ENCODE peak calls at places on chromosome 10, in ten cellular contexts. One of them, this sample, is unnamed.

GRCh38 chr10:49474901-49475300 is 64.0 kb downstream of the ERCC6 start:
- DNase-seq in ureter: no peak
- DNase-seq in amygdala: no peak
- DNase-seq in AG08396: no peak
- DNase-seq in heart left ventricle: no peak
- DNase-seq in COR-L47: no peak
- DNase-seq in ACHN: no peak
- DNase-seq in Calu3: no peak
- DNase-seq in NCI-H2171 treated with DMSO at 0.1 percent for 48 hours: no peak
- DNase-seq in AG10803: no peak
- DNase-seq in this sample: no peak

GRCh38 chr10:119726291-119727261 is 726 bp downstream of the INPP5F start:
- DNase-seq in ACHN: peak; percentile 13
- DNase-seq in COR-L47: peak; percentile 57
- DNase-seq in AG10803: no peak
- DNase-seq in NCI-H2171 treated with DMSO at 0.1 percent for 48 hours: peak; percentile 22
- DNase-seq in ureter: no peak
- DNase-seq in AG08396: no peak
- DNase-seq in amygdala: peak; percentile 65
- DNase-seq in Calu3: peak; percentile 17
- DNase-seq in heart left ventricle: no peak
- DNase-seq in this sample: no peak

GRCh38 chr10:102426803-102427287 is 5.5 kb downstream of the CUEDC2 start:
- DNase-seq in COR-L47: no peak
- DNase-seq in AG10803: peak; percentile 21
- DNase-seq in AG08396: no peak
- DNase-seq in NCI-H2171 treated with DMSO at 0.1 percent for 48 hours: no peak
- DNase-seq in heart left ventricle: no peak
- DNase-seq in ureter: no peak
- DNase-seq in ACHN: no peak
- DNase-seq in Calu3: no peak
- DNase-seq in amygdala: no peak
- DNase-seq in this sample: no peak

GRCh38 chr10:34176351-34176750 is 638.7 kb downstream of the PARD3 start:
- DNase-seq in heart left ventricle: no peak
- DNase-seq in NCI-H2171 treated with DMSO at 0.1 percent for 48 hours: no peak
- DNase-seq in COR-L47: peak; percentile 5
- DNase-seq in AG08396: no peak
- DNase-seq in ACHN: no peak
- DNase-seq in Calu3: no peak
- DNase-seq in amygdala: no peak
- DNase-seq in ureter: no peak
- DNase-seq in AG10803: no peak
- DNase-seq in this sample: no peak

GRCh38 chr10:71766717-71767419 is 6.5 kb downstream of the VSIR start:
- DNase-seq in ACHN: peak; percentile 99
- DNase-seq in NCI-H2171 treated with DMSO at 0.1 percent for 48 hours: no peak
- DNase-seq in AG10803: peak; percentile 99
- DNase-seq in heart left ventricle: peak; percentile 86
- DNase-seq in ureter: peak; percentile 81
- DNase-seq in Calu3: peak; percentile 90
- DNase-seq in amygdala: no peak
- DNase-seq in AG08396: peak; percentile 90
- DNase-seq in COR-L47: no peak
- DNase-seq in this sample: no peak

GRCh38 chr10:112389147-112389822 is 15.4 kb downstream of the ACSL5 start:
- DNase-seq in ureter: peak; percentile 54
- DNase-seq in AG10803: peak; percentile 36
- DNase-seq in amygdala: no peak
- DNase-seq in COR-L47: no peak
- DNase-seq in NCI-H2171 treated with DMSO at 0.1 percent for 48 hours: no peak
- DNase-seq in AG08396: no peak
- DNase-seq in heart left ventricle: no peak
- DNase-seq in Calu3: peak; percentile 62
- DNase-seq in ACHN: peak; percentile 42
- DNase-seq in this sample: no peak

GRCh38 chr10:86970152-86970886 is 2.0 kb downstream of the ADIRF start:
- DNase-seq in heart left ventricle: peak; percentile 89
- DNase-seq in ureter: peak; percentile 90
- DNase-seq in COR-L47: no peak
- DNase-seq in NCI-H2171 treated with DMSO at 0.1 percent for 48 hours: no peak
- DNase-seq in AG08396: peak; percentile 89
- DNase-seq in ACHN: peak; percentile 54
- DNase-seq in Calu3: no peak
- DNase-seq in AG10803: peak; percentile 75
- DNase-seq in amygdala: no peak
- DNase-seq in this sample: no peak

GRCh38 chr10:118045842-118046490 is 775 bp downstream of the RAB11FIP2 start:
- DNase-seq in ureter: peak; percentile 56
- DNase-seq in ACHN: peak; percentile 47
- DNase-seq in Calu3: peak; percentile 21
- DNase-seq in COR-L47: no peak
- DNase-seq in heart left ventricle: no peak
- DNase-seq in AG08396: peak; percentile 39
- DNase-seq in AG10803: peak; percentile 66
- DNase-seq in NCI-H2171 treated with DMSO at 0.1 percent for 48 hours: peak; percentile 23
- DNase-seq in amygdala: peak; percentile 57
- DNase-seq in this sample: no peak

GRCh38 chr10:113076949-113077348 is 126.9 kb downstream of the TCF7L2 start:
- DNase-seq in Calu3: no peak
- DNase-seq in NCI-H2171 treated with DMSO at 0.1 percent for 48 hours: no peak
- DNase-seq in AG08396: no peak
- DNase-seq in amygdala: no peak
- DNase-seq in ACHN: no peak
- DNase-seq in AG10803: no peak
- DNase-seq in ureter: no peak
- DNase-seq in COR-L47: no peak
- DNase-seq in heart left ventricle: no peak
- DNase-seq in this sample: no peak

GRCh38 chr10:51162002-51162401 is 87.7 kb downstream of the PRKG1 start:
- DNase-seq in Calu3: no peak
- DNase-seq in NCI-H2171 treated with DMSO at 0.1 percent for 48 hours: no peak
- DNase-seq in ureter: no peak
- DNase-seq in AG08396: no peak
- DNase-seq in ACHN: no peak
- DNase-seq in heart left ventricle: no peak
- DNase-seq in AG10803: peak; percentile 16
- DNase-seq in amygdala: no peak
- DNase-seq in COR-L47: no peak
- DNase-seq in this sample: no peak

GRCh38 chr10:124168581-124168980 is 75.2 kb upstream of the CHST15 start:
- DNase-seq in heart left ventricle: no peak
- DNase-seq in NCI-H2171 treated with DMSO at 0.1 percent for 48 hours: no peak
- DNase-seq in ureter: peak; percentile 30
- DNase-seq in COR-L47: no peak
- DNase-seq in ACHN: no peak
- DNase-seq in amygdala: no peak
- DNase-seq in Calu3: no peak
- DNase-seq in AG10803: no peak
- DNase-seq in AG08396: no peak
- DNase-seq in this sample: no peak

GRCh38 chr10:17001961-17002749 is 127.5 kb downstream of the CUBN start:
- DNase-seq in amygdala: no peak
- DNase-seq in Calu3: no peak
- DNase-seq in heart left ventricle: no peak
- DNase-seq in AG08396: peak; percentile 50
- DNase-seq in COR-L47: no peak
- DNase-seq in ureter: no peak
- DNase-seq in AG10803: peak; percentile 99
- DNase-seq in NCI-H2171 treated with DMSO at 0.1 percent for 48 hours: no peak
- DNase-seq in ACHN: no peak
- DNase-seq in this sample: no peak